ENCODE peak calls at places on chromosomes 2 and 18, in four cellular contexts. S is IMR-90, M is trophoblast cell, C is MM.1S. R is an unnamed sample.

GRCh38 chr2:121362776-121363175 is 77.8 kb upstream of the TFCP2L1 start:
- DNase-seq in S (no peak), M (no peak), C (no peak), R (no peak)

GRCh38 chr18:10261315-10262276 is 192.8 kb upstream of the APCDD1 start:
- DNase-seq in S (peak), M (no peak), C (no peak), R (no peak)

GRCh38 chr2:195318440-195319111 is 338.4 kb upstream of the SLC39A10 start:
- DNase-seq in S (peak), M (peak), C (peak), R (peak)

GRCh38 chr2:19949071-19949470 is 40.8 kb downstream of the WDR35 start:
- DNase-seq in S (peak), M (no peak), C (no peak), R (no peak)

GRCh38 chr2:56184500-56184996 is 758 bp downstream of the CCDC85A start:
- DNase-seq in S (no peak), M (peak), C (peak), R (peak)

GRCh38 chr2:163347982-163348842 is 387.6 kb downstream of the FIGN start:
- DNase-seq in S (peak), M (peak), C (no peak), R (peak)

GRCh38 chr2:120464448-120464931 is 118.6 kb downstream of the INHBB start:
- DNase-seq in S (no peak), M (no peak), C (no peak), R (no peak)

GRCh38 chr2:12227941-12228608 is 481.6 kb downstream of the LPIN1 start:
- DNase-seq in S (peak), M (no peak), C (no peak), R (no peak)

GRCh38 chr2:148684507-148684906 is 40.0 kb downstream of the EPC2 start:
- DNase-seq in S (no peak), M (no peak), C (no peak), R (no peak)

GRCh38 chr2:237178396-237178795 is 92.7 kb downstream of the COPS8 start:
- DNase-seq in S (peak), M (no peak), C (no peak), R (no peak)

GRCh38 chr2:145874466-145874865 is 1354.5 kb upstream of the ZEB2 start:
- DNase-seq in S (peak), M (no peak), C (no peak), R (no peak)

GRCh38 chr2:190809876-190810525 is 70.6 kb upstream of the GLS start:
- DNase-seq in S (no peak), M (no peak), C (no peak), R (no peak)

GRCh38 chr2:42051168-42052125 is 3.6 kb downstream of the PKDCC start:
- DNase-seq in S (no peak), M (no peak), C (no peak), R (no peak)

GRCh38 chr2:221943078-221943810 is 355.6 kb downstream of the PAX3 start:
- DNase-seq in S (peak), M (no peak), C (no peak), R (no peak)

GRCh38 chr2:187959821-187960220 is 331.9 kb upstream of the GULP1 start:
- DNase-seq in S (peak), M (no peak), C (peak), R (no peak)

GRCh38 chr2:133312335-133312734 is 255.9 kb downstream of the NCKAP5 start:
- DNase-seq in S (no peak), M (no peak), C (no peak), R (no peak)

GRCh38 chr2:74841663-74842062 is 7.7 kb downstream of the HK2 start:
- DNase-seq in S (no peak), M (no peak), C (no peak), R (no peak)

GRCh38 chr2:95268208-95269035 is 5.8 kb upstream of the PROM2 start:
- DNase-seq in S (no peak), M (no peak), C (no peak), R (no peak)

GRCh38 chr18:60446821-60447220 is 74.2 kb upstream of the MC4R start:
- DNase-seq in S (no peak), M (no peak), C (no peak), R (peak)

GRCh38 chr2:54675738-54676137 is 47.7 kb upstream of the EML6 start:
- DNase-seq in S (no peak), M (no peak), C (no peak), R (no peak)

GRCh38 chr2:74146929-74147728 is 583 bp downstream of the BOLA3 start:
- DNase-seq in S (peak), M (no peak), C (peak), R (no peak)

GRCh38 chr2:46504221-46504620 is 24.9 kb downstream of the TMEM247 start:
- DNase-seq in S (no peak), M (no peak), C (no peak), R (no peak)

GRCh38 chr18:52723456-52724065 is 383.6 kb downstream of the DCC start:
- DNase-seq in S (no peak), M (peak), C (no peak), R (peak)

GRCh38 chr2:201116115-201116958 is at the start of gene CFLAR:
- DNase-seq in S (peak), M (peak), C (peak), R (peak)

GRCh38 chr2:201120500-201120899 is 4.5 kb downstream of the CFLAR start:
- DNase-seq in S (no peak), M (no peak), C (no peak), R (no peak)

GRCh38 chr2:201118121-201118956 is 2.4 kb downstream of the CFLAR start:
- DNase-seq in S (peak), M (peak), C (peak), R (peak)

GRCh38 chr2:201116959-201117734 is 1.2 kb downstream of the CFLAR start:
- DNase-seq in S (peak), M (peak), C (peak), R (peak)

DNA sequence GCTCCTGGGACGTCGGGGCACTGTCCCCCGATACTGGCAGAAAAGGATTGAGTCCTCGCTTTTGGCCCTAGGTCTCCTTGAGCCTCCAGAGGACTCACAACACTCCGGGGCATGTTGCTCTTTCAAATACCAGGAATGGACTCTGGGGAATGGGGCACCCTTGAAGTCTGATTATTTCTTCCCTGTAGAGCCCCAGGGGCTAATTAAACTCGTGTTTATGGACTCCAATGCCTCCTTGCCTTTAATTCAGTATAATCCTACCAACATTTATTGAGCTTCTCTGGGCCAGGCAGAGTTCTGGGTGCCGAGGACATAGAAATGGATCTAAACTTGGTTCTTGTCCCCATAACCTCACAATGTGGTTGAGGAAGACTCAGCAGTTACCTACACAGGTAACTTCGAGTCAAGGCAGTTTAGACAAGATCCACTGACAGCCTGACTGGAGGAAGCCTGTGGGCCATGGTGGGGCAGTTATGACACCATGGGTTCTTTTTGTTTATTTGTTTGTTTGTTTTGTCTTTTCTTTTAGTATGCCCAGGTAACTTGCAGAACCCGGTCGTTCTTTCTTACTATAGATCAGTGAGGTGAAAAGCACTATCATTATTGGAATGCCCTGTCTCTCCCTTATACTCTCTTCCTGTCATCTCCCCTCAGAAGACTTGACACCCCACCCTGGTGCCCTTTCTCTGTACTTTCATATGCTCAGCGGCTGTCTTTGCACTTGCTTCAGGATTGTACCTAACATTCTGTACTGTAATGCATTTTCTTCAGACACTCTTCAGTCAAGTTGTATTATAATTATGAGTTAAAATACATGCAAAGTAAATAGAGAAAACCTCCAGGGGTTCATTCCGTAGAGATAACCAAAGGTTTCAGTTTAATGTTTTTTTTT is 3.2 kb downstream of the CFLAR start:
- DNase-seq in S (peak), M (no peak), C (peak), R (peak)
- H3K9ac ChIP-seq in S (peak), M (no peak), C (peak), R (peak)

GRCh38 chr18:22180722-22181121 is 11.3 kb downstream of the GATA6 start:
- DNase-seq in S (no peak), M (no peak), C (no peak), R (no peak)
- H3K9ac ChIP-seq in S (no peak), M (no peak), C (no peak), R (no peak)

GRCh38 chr2:114659895-114660294 is 217.5 kb downstream of the DPP10 start:
- DNase-seq in S (no peak), M (no peak), C (no peak), R (no peak)

DNA sequence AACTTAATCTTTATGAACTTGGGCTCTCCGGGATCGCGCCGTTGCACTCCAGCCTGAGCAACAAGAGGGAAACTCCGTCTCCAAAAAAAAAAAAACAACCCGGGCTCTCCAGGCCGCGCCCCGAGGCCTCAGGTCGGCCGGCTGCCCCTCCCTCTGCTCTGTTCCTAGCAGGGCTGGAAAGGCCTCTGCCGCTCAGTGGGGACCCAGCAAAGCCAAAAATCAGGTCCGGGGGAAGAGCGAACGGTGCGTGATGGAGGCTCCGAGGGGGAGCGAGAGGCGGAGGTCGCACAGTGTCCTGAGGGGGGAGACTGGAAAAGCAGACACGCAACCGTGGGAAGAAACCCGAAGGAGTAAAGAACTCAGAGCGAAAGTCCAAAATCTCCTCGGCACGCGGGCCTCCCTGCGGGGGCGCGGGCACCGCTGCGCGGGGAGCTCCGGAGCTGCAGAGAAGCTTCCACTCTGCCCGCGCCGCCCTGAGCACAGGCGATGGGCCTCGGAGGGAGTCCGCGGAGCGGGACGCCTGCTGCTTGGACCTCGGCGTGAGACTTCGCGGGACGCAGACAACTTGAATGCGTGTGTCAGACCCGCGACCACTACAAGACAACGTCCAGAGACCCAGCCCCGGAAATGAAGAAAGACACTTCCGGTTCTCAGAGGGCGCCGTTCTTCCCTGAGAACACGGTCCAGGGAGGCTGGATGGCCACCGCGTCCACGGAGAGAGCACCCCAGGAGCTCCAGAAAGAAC is 219.7 kb downstream of the DPP10 start:
- DNase-seq in S (no peak), M (no peak), C (no peak), R (peak)
- H3K9ac ChIP-seq in S (no peak), M (no peak), C (no peak), R (peak)

GRCh38 chr2:72147303-72147970 is at the start of gene CYP26B1:
- DNase-seq in S (no peak), M (no peak), C (no peak), R (peak)

GRCh38 chr2:72146357-72147302 is 1.0 kb downstream of the CYP26B1 start:
- DNase-seq in S (no peak), M (no peak), C (no peak), R (no peak)

GRCh38 chr2:72148391-72148974 is 821 bp upstream of the CYP26B1 start:
- DNase-seq in S (no peak), M (no peak), C (peak), R (no peak)

GRCh38 chr2:72148975-72149555 is 1.4 kb upstream of the CYP26B1 start:
- DNase-seq in S (peak), M (peak), C (peak), R (peak)

DNA sequence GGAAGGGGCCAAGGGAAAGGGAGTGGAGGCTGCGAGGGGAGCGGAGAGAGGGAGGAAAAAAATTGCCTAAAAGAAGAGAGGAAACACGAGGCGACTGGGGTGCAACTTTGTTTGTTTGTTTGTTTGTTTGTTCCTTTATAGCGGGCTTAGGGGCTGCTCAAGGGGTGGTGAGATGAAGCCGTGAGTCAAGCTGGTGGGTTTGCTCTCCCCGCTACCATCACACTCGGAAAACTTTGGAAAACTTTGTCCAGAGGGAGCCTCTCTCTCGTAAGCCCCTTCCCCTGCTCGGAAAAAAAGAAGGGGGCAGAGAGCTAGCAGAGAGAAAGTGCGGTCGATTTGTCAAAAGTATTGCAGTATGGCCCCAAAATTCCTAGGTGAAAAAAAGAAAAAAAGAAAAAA is 308 bp upstream of the CYP26B1 start:
- DNase-seq in S (no peak), M (no peak), C (no peak), R (no peak)
- H3K9ac ChIP-seq in S (no peak), M (no peak), C (no peak), R (peak)

GRCh38 chr2:241565413-241565812 is 6.9 kb downstream of the BOK start:
- DNase-seq in S (no peak), M (no peak), C (no peak), R (no peak)

GRCh38 chr2:241563571-241563980 is 5.0 kb downstream of the BOK start:
- DNase-seq in S (no peak), M (no peak), C (no peak), R (no peak)

GRCh38 chr2:241563031-241563507 is 4.5 kb downstream of the BOK start:
- DNase-seq in S (no peak), M (no peak), C (no peak), R (no peak)

GRCh38 chr2:241564596-241565411 is 6.3 kb downstream of the BOK start:
- DNase-seq in S (no peak), M (no peak), C (no peak), R (no peak)

GRCh38 chr2:241563981-241564595 is 5.5 kb downstream of the BOK start:
- DNase-seq in S (no peak), M (peak), C (no peak), R (no peak)
- H3K9ac ChIP-seq in S (no peak), M (no peak), C (no peak), R (no peak)

GRCh38 chr2:60960706-60961105 is 56.8 kb upstream of the PEX13 start:
- DNase-seq in S (no peak), M (no peak), C (no peak), R (no peak)

GRCh38 chr2:60963176-60963575 is 54.3 kb upstream of the PEX13 start:
- DNase-seq in S (no peak), M (no peak), C (no peak), R (no peak)

GRCh38 chr2:60962534-60962933 is 55.0 kb upstream of the PEX13 start:
- DNase-seq in S (no peak), M (no peak), C (no peak), R (no peak)

GRCh38 chr2:60959501-60959900 is 58.0 kb upstream of the PEX13 start:
- DNase-seq in S (no peak), M (no peak), C (no peak), R (no peak)

DNA sequence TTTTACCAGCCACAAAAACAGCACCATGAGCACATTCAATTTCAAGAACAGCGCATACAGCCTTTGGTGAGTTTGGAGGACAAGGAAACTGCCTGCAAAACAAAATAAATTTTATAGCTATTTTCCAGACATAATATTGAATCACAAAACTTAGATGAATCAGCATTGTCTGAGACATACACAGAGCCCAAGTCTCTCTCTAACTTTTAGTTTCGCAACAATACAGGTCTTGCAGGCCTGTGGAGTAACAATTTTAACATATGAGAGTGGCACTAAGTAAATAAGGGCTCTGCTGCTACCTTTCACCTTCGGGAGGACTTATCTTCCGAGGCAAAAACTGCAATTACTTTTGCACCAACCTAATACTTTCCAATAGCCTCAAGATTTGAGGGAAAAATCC is 56.1 kb upstream of the PEX13 start:
- DNase-seq in S (peak), M (peak), C (no peak), R (no peak)
- H3K9ac ChIP-seq in S (no peak), M (no peak), C (no peak), R (no peak)